ENCODE peak calls at places on chromosomes 13 and 19, in eight cellular contexts. V, H, O, P, Q, S, E and G are unnamed samples.

GRCh38 chr19:35351441-35352176 is 3.9 kb downstream of the FFAR1 start:
- DNase-seq in V (no peak), H (no peak), O (no peak), P (peak), Q (no peak), S (no peak), E (no peak), G (no peak)

GRCh38 chr19:52936151-52936957 is 13.1 kb upstream of the ZNF888 start:
- DNase-seq in V (no peak), H (no peak), O (peak), P (no peak), Q (no peak), S (no peak), E (no peak), G (no peak)

GRCh38 chr19:6318772-6319171 is 14.6 kb downstream of the ACER1 start:
- DNase-seq in V (no peak), H (no peak), O (no peak), P (no peak), Q (no peak), S (no peak), E (peak), G (no peak)

GRCh38 chr19:8569066-8569761 is 8.0 kb downstream of the MYO1F start:
- DNase-seq in V (no peak), H (peak), O (peak), P (peak), Q (peak), S (no peak), E (peak), G (no peak)

GRCh38 chr13:87622921-87623320 is 48.2 kb upstream of the SLITRK5 start:
- DNase-seq in V (no peak), H (no peak), O (no peak), P (no peak), Q (no peak), S (no peak), E (peak), G (no peak)

GRCh38 chr13:51557875-51558604 is 26.2 kb upstream of the WDFY2 start:
- DNase-seq in V (no peak), H (peak), O (no peak), P (no peak), Q (peak), S (no peak), E (peak), G (no peak)

GRCh38 chr19:35248310-35249145 is at the start of gene LSR:
- DNase-seq in V (no peak), H (no peak), O (peak), P (peak), Q (no peak), S (peak), E (no peak), G (no peak)

GRCh38 chr13:40232321-40232720 is 434.1 kb downstream of the FOXO1 start:
- DNase-seq in V (no peak), H (no peak), O (no peak), P (no peak), Q (no peak), S (no peak), E (no peak), G (no peak)

GRCh38 chr19:36032251-36033104 is at the start of gene CLIP3:
- DNase-seq in V (no peak), H (peak), O (peak), P (no peak), Q (peak), S (peak), E (peak), G (no peak)

GRCh38 chr19:23823952-23824389 is 65.3 kb upstream of the ZNF681 start:
- DNase-seq in V (no peak), H (no peak), O (no peak), P (no peak), Q (no peak), S (peak), E (peak), G (no peak)

GRCh38 chr19:57560049-57560491 is 407 bp upstream of the ZNF550 start:
- DNase-seq in V (no peak), H (peak), O (peak), P (peak), Q (no peak), S (no peak), E (peak), G (no peak)